ENCODE peak calls at places on chromosomes 16 and 17, in eight cellular contexts. W, X, E, I, Y, N, B and U are unnamed samples.
A peak's percentile ranks its signal among the peaks of the same experiment; 100 is the strongest.

GRCh38 chr16:2845116-2845515 is 12.9 kb downstream of the PRSS22 start:
- DNase-seq in E (no peak), I (no peak), B (no peak), W (no peak), N (no peak), Y (no peak), X (no peak), U (no peak)

GRCh38 chr16:54320895-54321294 is 34.3 kb upstream of the IRX3 start:
- DNase-seq in I (no peak), B (no peak), E (no peak), W (no peak), X (no peak), N (no peak), Y (no peak), U (no peak)

GRCh38 chr17:74444406-74444805 is 12.5 kb downstream of the GPRC5C start:
- DNase-seq in W (no peak), N (no peak), Y (no peak), E (peak; percentile 60), I (no peak), B (peak; percentile 46), X (no peak), U (no peak)

GRCh38 chr17:21140911-21141310 is 14.1 kb downstream of the DHRS7B start:
- DNase-seq in E (no peak), B (no peak), W (no peak), N (no peak), Y (no peak), I (no peak), X (no peak), U (no peak)

GRCh38 chr16:969508-970378 is 1.0 kb downstream of the LMF1 start:
- DNase-seq in I (peak; percentile 45), E (peak; percentile 48), B (no peak), W (peak; percentile 32), N (peak; percentile 47), X (no peak), Y (no peak), U (no peak)

GRCh38 chr17:39209317-39210092 is 9.4 kb downstream of the RPL19 start:
- DNase-seq in N (peak; percentile 75), W (peak; percentile 70), Y (peak; percentile 70), B (peak; percentile 79), X (peak; percentile 57), I (peak; percentile 83), E (no peak), U (peak; percentile 32)

GRCh38 chr16:89764711-89765201 is 43.4 kb downstream of the ZNF276 start:
- DNase-seq in X (peak; percentile 75), I (peak; percentile 77), Y (peak; percentile 54), E (no peak), W (peak; percentile 85), B (no peak), N (no peak), U (no peak)

GRCh38 chr17:81536299-81537290 is 8.4 kb downstream of the FSCN2 start:
- DNase-seq in I (no peak), X (no peak), E (peak; percentile 94), N (no peak), B (no peak), Y (no peak), W (no peak), U (no peak)

GRCh38 chr17:62725791-62726249 is 82.3 kb downstream of the MARCHF10 start:
- DNase-seq in W (no peak), N (no peak), I (no peak), B (no peak), X (no peak), Y (no peak), E (no peak), U (peak; percentile 63)

GRCh38 chr17:79411419-79411818 is 199.4 kb downstream of the RBFOX3 start:
- DNase-seq in N (no peak), I (no peak), Y (no peak), X (no peak), W (no peak), E (no peak), B (no peak), U (no peak)
- H3K27me3 ChIP-seq in N (peaks cover 34% of the 10 kb centered on the region), I (peaks cover 62% of the 10 kb centered on the region), Y (no peaks in the 10 kb centered on the region), X (peaks cover 4% of the 10 kb centered on the region), W (peaks cover 28% of the 10 kb centered on the region), E (no peaks in the 10 kb centered on the region), B (no peaks in the 10 kb centered on the region), U (peaks cover 2% of the 10 kb centered on the region)

DNA sequence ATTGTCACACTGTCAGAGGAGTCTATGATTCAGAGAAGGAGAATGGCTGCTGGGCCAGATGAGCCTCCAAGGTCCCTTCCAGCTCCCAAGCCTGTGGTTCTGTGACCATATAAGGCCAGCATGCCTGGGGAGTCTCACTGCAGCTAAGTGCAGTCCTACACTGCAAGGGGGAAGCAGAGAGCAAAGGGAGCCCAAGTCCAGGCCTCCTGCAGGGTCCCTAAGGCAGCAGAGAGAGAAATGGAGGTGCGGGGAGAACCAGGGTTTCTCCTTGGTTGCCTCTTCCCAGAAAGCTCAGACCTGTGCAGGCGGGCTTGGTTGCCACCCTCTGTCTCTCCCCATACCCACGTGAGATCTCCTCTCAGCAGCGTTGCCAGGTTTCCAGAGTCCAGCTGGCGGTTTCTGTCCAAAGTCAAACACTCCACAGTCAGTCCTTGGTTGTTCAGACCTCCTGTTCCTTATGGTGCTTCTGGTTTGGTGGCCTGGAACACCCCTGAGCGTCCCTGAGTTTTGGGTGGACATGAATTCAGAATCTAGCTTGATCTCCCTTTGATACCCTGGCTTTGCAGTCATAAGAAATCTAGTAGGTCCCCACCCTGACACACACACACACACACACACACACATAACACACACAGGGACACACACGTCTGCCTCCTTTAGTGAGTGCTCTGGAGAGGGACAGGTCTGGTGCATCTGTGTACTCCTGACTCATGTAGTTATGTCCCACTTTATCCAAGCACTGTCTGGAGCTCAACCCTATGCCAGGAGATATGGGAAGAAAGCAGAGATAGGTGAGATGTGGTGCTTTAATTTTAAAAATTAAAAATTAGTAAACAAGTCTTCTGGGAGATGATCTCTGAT is 78.8 kb downstream of the GNAO1 start:
- DNase-seq in E (no peak), Y (no peak), X (no peak), N (peak; percentile 90), I (no peak), W (peak; percentile 40), B (no peak), U (peak; percentile 81)
- TF ChIP-seq CTCF in E (no peak), Y (no peak), X (no peak), N (peak; percentile 26), I (no peak), W (peak; percentile 23), B (no peak), U (peak; percentile 72)

GRCh38 chr17:8463089-8463488 is 27.4 kb downstream of the NDEL1 start:
- DNase-seq in B (no peak), N (no peak), I (no peak), E (no peak), Y (no peak), W (no peak), X (no peak), U (no peak)

GRCh38 chr17:8466873-8467272 is 31.2 kb downstream of the NDEL1 start:
- DNase-seq in I (no peak), Y (no peak), E (no peak), W (no peak), X (no peak), N (no peak), B (no peak), U (no peak)

GRCh38 chr17:8465381-8466158 is 29.9 kb downstream of the NDEL1 start:
- DNase-seq in W (no peak), Y (no peak), B (no peak), X (no peak), I (no peak), E (no peak), N (no peak), U (no peak)

GRCh38 chr17:8466466-8466865 is 30.8 kb downstream of the NDEL1 start:
- DNase-seq in Y (no peak), E (no peak), N (no peak), X (no peak), W (no peak), B (no peak), I (no peak), U (no peak)

GRCh38 chr17:8464941-8465340 is 29.3 kb downstream of the NDEL1 start:
- DNase-seq in Y (no peak), N (no peak), W (no peak), B (no peak), X (no peak), E (no peak), I (no peak), U (no peak)
- H3K36me3 ChIP-seq in Y (peaks cover 52% of the 10 kb centered on the region), N (peaks cover 36% of the 10 kb centered on the region), W (peaks cover 45% of the 10 kb centered on the region), B (no peaks in the 10 kb centered on the region), X (peaks cover 22% of the 10 kb centered on the region), E (peaks cover 50% of the 10 kb centered on the region), I (peaks cover 95% of the 10 kb centered on the region), U (peaks cover 79% of the 10 kb centered on the region)

GRCh38 chr17:47738178-47738577 is 5.1 kb downstream of the TBX21 start:
- DNase-seq in W (no peak), N (no peak), X (no peak), Y (no peak), E (no peak), B (no peak), I (no peak), U (no peak)
- H3K27me3 ChIP-seq in W (peaks cover 41% of the 10 kb centered on the region), N (peaks cover 40% of the 10 kb centered on the region), X (peaks cover 10% of the 10 kb centered on the region), Y (no peaks in the 10 kb centered on the region), E (no peaks in the 10 kb centered on the region), B (no peaks in the 10 kb centered on the region), I (peaks cover 30% of the 10 kb centered on the region), U (peaks cover 32% of the 10 kb centered on the region)

DNA sequence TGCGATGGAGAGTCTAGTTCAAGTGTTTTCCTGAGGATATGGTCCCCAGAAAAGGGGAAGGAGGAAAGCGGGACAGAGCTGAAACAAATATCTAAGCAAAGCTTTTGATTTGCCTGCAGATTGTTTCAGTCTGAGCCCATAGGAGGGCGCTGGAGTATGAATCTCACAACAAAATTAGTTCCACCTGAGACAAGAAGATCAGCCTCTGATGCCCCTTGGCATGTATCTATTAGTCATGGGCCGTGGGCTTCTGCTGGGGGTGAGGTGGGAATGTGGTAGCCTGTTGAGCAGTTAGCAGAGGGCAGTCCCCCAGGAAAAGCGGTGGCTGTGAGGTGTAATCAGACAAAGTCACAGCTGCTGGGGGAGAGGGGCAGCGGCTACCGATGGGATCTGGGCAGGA is 446.9 kb downstream of the CA10 start:
- DNase-seq in X (no peak), I (no peak), W (no peak), N (no peak), E (no peak), B (no peak), Y (no peak), U (no peak)
- TF ChIP-seq CTCF in X (no peak), I (no peak), W (no peak), N (no peak), E (no peak), B (no peak), Y (no peak), U (no peak)

GRCh38 chr17:68425979-68426378 is 31.3 kb downstream of the WIPI1 start:
- DNase-seq in Y (no peak), B (no peak), E (no peak), I (no peak), W (no peak), N (no peak), X (no peak), U (no peak)
- H3K36me3 ChIP-seq in Y (peaks cover 3% of the 10 kb centered on the region), B (no peaks in the 10 kb centered on the region), E (peaks cover 17% of the 10 kb centered on the region), I (peaks cover 99% of the 10 kb centered on the region), W (peaks cover 71% of the 10 kb centered on the region), N (peaks cover under 1% of the 10 kb centered on the region), X (peaks cover 7% of the 10 kb centered on the region), U (peaks cover 51% of the 10 kb centered on the region)